ENCODE peak calls at places on chromosomes 11 and 22, in ten cellular contexts. T is astrocyte of the hippocampus; R is CD4-positive, alpha-beta memory T cell; B is SW480; L is cardiac muscle cell; C is GM23338; D is A673; I is A549; U is fibroblast of pulmonary artery; F is astrocyte of the spinal cord. A is an unnamed sample.

GRCh38 chr11:61974766-61975631 is 7.6 kb upstream of the FTH1 start:
- DNase-seq in I (no peak), D (no peak), T (peak), F (no peak), B (no peak), C (no peak), U (peak), L (no peak), R (no peak), A (peak)

GRCh38 chr11:61098778-61099177 is 3.5 kb upstream of the CD5 start:
- DNase-seq in C (no peak), L (no peak), F (no peak), R (no peak), I (no peak), D (no peak), U (no peak), T (no peak), B (no peak), A (no peak)

GRCh38 chr11:124799384-124800225 is 601 bp downstream of the MSANTD2 start:
- DNase-seq in L (peak), C (peak), F (peak), T (peak), B (peak), R (peak), D (peak), I (no peak), U (no peak), A (peak)

GRCh38 chr11:10310301-10310841 is 5.5 kb downstream of the ADM start:
- DNase-seq in L (no peak), R (no peak), U (peak), C (no peak), I (no peak), T (no peak), B (no peak), F (peak), D (no peak), A (no peak)

GRCh38 chr22:28051787-28052356 is 132.8 kb upstream of the PITPNB start:
- DNase-seq in F (peak), R (peak), B (peak), T (peak), L (peak), D (peak), C (peak), I (peak), U (peak), A (no peak)

GRCh38 chr11:134289789-134290188 is 13.6 kb downstream of the GLB1L3 start:
- DNase-seq in T (no peak), R (no peak), D (no peak), C (no peak), I (no peak), L (peak), B (no peak), F (no peak), U (no peak), A (no peak)

GRCh38 chr11:117327567-117328413 is at the start of gene CEP164:
- DNase-seq in U (peak), R (peak), B (peak), I (peak), L (peak), D (peak), F (peak), C (peak), T (peak), A (peak)

GRCh38 chr11:96227244-96227643 is 115.8 kb downstream of the MAML2 start:
- DNase-seq in I (no peak), L (no peak), B (no peak), F (no peak), D (no peak), C (no peak), U (no peak), R (no peak), T (no peak), A (no peak)

GRCh38 chr11:23789938-23790371 is 706.9 kb upstream of the LUZP2 start:
- DNase-seq in L (no peak), U (peak), F (peak), T (peak), B (peak), I (no peak), D (no peak), C (no peak), R (no peak), A (no peak)

GRCh38 chr11:36116161-36116560 is 172.3 kb downstream of the LDLRAD3 start:
- DNase-seq in B (no peak), T (no peak), I (no peak), C (no peak), D (no peak), L (no peak), U (peak), R (no peak), F (no peak), A (no peak)

GRCh38 chr11:70783356-70783755 is 385.0 kb downstream of the CTTN start:
- DNase-seq in U (no peak), L (no peak), I (no peak), R (no peak), C (no peak), B (no peak), T (no peak), F (no peak), D (no peak), A (no peak)

A was measured in spleen.